ENCODE peak calls at places on chromosomes 6 and 20, in four cellular contexts. S is H1, X is HCT116, F is NT2/D1. P is an unnamed sample.

GRCh38 chr6:52019092-52019491 is 68.3 kb downstream of the PKHD1 start:
- DNase-seq in S (no peak), X (no peak), F (no peak), P (no peak)

GRCh38 chr20:37919389-37920040 is 16.6 kb downstream of the VSTM2L start:
- DNase-seq in S (no peak), X (no peak), F (no peak), P (no peak)

GRCh38 chr20:58177799-58178198 is 50.7 kb downstream of the ANKRD60 start:
- DNase-seq in S (no peak), X (no peak), F (no peak), P (no peak)

GRCh38 chr6:21259660-21260059 is 333.9 kb upstream of the SOX4 start:
- DNase-seq in S (no peak), X (no peak), F (no peak), P (no peak)

GRCh38 chr20:41347523-41348429 is 7.2 kb downstream of the LPIN3 start:
- DNase-seq in S (no peak), X (no peak), F (no peak), P (no peak)

GRCh38 chr6:54481096-54481495 is 172.9 kb downstream of the TINAG start:
- DNase-seq in S (no peak), X (no peak), F (no peak), P (peak; percentile 27)

GRCh38 chr6:91761621-91762020 is 1174.7 kb upstream of the MAP3K7 start:
- DNase-seq in S (no peak), X (no peak), F (no peak), P (no peak)

GRCh38 chr6:75094614-75095321 is 111.1 kb downstream of the COL12A1 start:
- DNase-seq in S (no peak), X (no peak), F (no peak), P (no peak)

GRCh38 chr20:62779417-62779685 is 16.9 kb upstream of the MRGBP start:
- DNase-seq in S (no peak), X (no peak), F (no peak), P (no peak)

GRCh38 chr6:6686748-6687601 is 98.5 kb downstream of the LY86 start:
- DNase-seq in S (peak; percentile 94), X (peak; percentile 93), F (peak; percentile 90), P (peak; percentile 91)

GRCh38 chr6:150078788-150079187 is 9.9 kb upstream of the ULBP3 start:
- DNase-seq in S (no peak), X (no peak), F (no peak), P (no peak)

GRCh38 chr6:117467876-117468275 is 14.6 kb upstream of the DCBLD1 start:
- DNase-seq in S (no peak), X (no peak), F (no peak), P (no peak)

GRCh38 chr6:6843057-6843627 is 254.6 kb downstream of the LY86 start:
- DNase-seq in S (no peak), X (no peak), F (no peak), P (no peak)

GRCh38 chr6:138972226-138972665 is 15.8 kb downstream of the REPS1 start:
- DNase-seq in S (no peak), X (no peak), F (no peak), P (no peak)

GRCh38 chr6:106247733-106248132 is 77.8 kb downstream of the ATG5 start:
- DNase-seq in S (no peak), X (no peak), F (no peak), P (no peak)

GRCh38 chr6:6684365-6684833 is 95.9 kb downstream of the LY86 start:
- DNase-seq in S (no peak), X (no peak), F (no peak), P (no peak)

GRCh38 chr6:124057448-124057847 is 253.8 kb downstream of the NKAIN2 start:
- DNase-seq in S (no peak), X (no peak), F (no peak), P (no peak)

GRCh38 chr20:33282991-33283555 is at the start of gene BPIFB1:
- DNase-seq in S (no peak), X (no peak), F (no peak), P (peak; percentile 46)

GRCh38 chr6:26526928-26527327 is 11.2 kb upstream of the HMGN4 start:
- DNase-seq in S (no peak), X (no peak), F (no peak), P (no peak)

GRCh38 chr6:113969888-113970807 is 800 bp downstream of the HDAC2 start:
- DNase-seq in S (no peak), X (no peak), F (no peak), P (peak; percentile 48)

GRCh38 chr20:25484224-25484846 is 76.9 kb downstream of the GINS1 start:
- DNase-seq in S (no peak), X (no peak), F (no peak), P (no peak)
- TF ChIP-seq ZNF274 in S (no peak), X (no peak), F (no peak), P (no peak)

GRCh38 chr6:164086326-164086887 is 671.9 kb downstream of the QKI start:
- DNase-seq in S (no peak), X (no peak), F (no peak), P (no peak)

GRCh38 chr6:164085086-164085485 is 670.6 kb downstream of the QKI start:
- DNase-seq in S (no peak), X (no peak), F (no peak), P (no peak)

GRCh38 chr6:164087870-164088269 is 673.4 kb downstream of the QKI start:
- DNase-seq in S (no peak), X (no peak), F (no peak), P (no peak)

DNA sequence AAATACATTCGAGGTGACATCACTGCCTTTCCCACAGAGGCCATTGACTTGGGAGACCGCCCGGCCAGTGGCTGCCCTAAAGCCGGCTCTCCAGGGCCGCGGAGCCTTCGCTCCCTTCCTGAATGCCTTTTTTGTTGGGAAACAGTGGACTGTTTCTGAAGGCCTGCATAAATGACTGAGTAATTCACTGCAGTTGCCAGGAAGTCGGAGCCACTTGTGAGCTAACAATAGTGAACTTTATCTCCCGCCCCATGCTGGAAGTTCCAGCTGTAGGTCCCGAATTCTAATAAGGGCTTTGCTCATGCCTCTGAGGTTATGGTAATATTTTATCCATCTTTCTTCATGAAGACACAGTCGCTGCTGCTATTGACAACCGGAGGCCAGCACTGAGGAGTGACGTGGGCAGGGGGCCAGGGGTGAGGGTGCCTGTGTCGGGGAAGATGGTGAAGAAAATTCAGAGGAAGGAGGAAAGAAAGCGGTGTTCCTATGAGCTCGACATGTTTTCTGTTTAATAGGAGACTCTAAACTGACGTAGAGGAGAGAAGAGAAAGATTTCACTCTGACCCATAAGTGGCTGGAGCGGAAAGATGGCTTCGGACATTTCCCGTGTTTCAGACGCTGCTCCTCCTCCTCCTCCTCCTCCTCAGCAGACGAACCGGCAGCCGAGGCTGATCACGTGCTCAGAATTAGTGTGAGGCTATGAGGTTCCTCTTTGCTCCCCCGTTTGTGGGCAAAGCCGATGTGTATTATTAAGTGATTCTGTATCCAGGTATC is 671.2 kb downstream of the QKI start:
- DNase-seq in S (no peak), X (no peak), F (peak; percentile 36), P (no peak)
- TF ChIP-seq ZNF274 in S (no peak), X (no peak), F (no peak), P (no peak)

GRCh38 chr6:157558049-157558448 is 177.1 kb downstream of the ZDHHC14 start:
- DNase-seq in S (no peak), X (no peak), F (no peak), P (no peak)

GRCh38 chr6:157558487-157559200 is 177.7 kb downstream of the ZDHHC14 start:
- DNase-seq in S (no peak), X (no peak), F (no peak), P (no peak)

GRCh38 chr6:157556671-157557430 is 175.9 kb downstream of the ZDHHC14 start:
- DNase-seq in S (no peak), X (no peak), F (no peak), P (no peak)

GRCh38 chr6:157555795-157556645 is 175.0 kb downstream of the ZDHHC14 start:
- DNase-seq in S (no peak), X (no peak), F (no peak), P (no peak)

GRCh38 chr6:157557541-157557940 is 176.6 kb downstream of the ZDHHC14 start:
- DNase-seq in S (no peak), X (no peak), F (no peak), P (no peak)
- TF ChIP-seq ZNF274 in S (no peak), X (no peak), F (no peak), P (no peak)

GRCh38 chr6:165850434-165851019 is 187.5 kb upstream of the PDE10A start:
- DNase-seq in S (no peak), X (peak; percentile 12), F (no peak), P (peak; percentile 27)

GRCh38 chr6:165847407-165848098 is 184.5 kb upstream of the PDE10A start:
- DNase-seq in S (no peak), X (no peak), F (no peak), P (no peak)

GRCh38 chr6:165848099-165848461 is 185.0 kb upstream of the PDE10A start:
- DNase-seq in S (no peak), X (no peak), F (no peak), P (no peak)

GRCh38 chr6:165852676-165853075 is 189.6 kb upstream of the PDE10A start:
- DNase-seq in S (no peak), X (no peak), F (no peak), P (no peak)

GRCh38 chr6:165849539-165850430 is 186.7 kb upstream of the PDE10A start:
- DNase-seq in S (no peak), X (no peak), F (no peak), P (no peak)
- TF ChIP-seq ZNF274 in S (no peak), X (no peak), F (no peak), P (no peak)

GRCh38 chr6:30722280-30723112 is 2.3 kb downstream of the TUBB start:
- DNase-seq in S (no peak), X (peak; percentile 62), F (no peak), P (peak; percentile 82)

GRCh38 chr6:30719356-30719755 is 796 bp upstream of the TUBB start:
- DNase-seq in S (no peak), X (no peak), F (no peak), P (no peak)

GRCh38 chr6:30721198-30722024 is 1.3 kb downstream of the TUBB start:
- DNase-seq in S (no peak), X (peak; percentile 69), F (no peak), P (peak; percentile 80)

GRCh38 chr6:30719791-30720737 is at the start of gene TUBB:
- DNase-seq in S (peak; percentile 95), X (peak; percentile 96), F (peak; percentile 93), P (peak; percentile 99)

GRCh38 chr6:30720738-30721197 is 616 bp downstream of the TUBB start:
- DNase-seq in S (no peak), X (no peak), F (no peak), P (peak; percentile 57)
- TF ChIP-seq ZNF274 in S (no peak), X (no peak), F (no peak), P (no peak)

DNA sequence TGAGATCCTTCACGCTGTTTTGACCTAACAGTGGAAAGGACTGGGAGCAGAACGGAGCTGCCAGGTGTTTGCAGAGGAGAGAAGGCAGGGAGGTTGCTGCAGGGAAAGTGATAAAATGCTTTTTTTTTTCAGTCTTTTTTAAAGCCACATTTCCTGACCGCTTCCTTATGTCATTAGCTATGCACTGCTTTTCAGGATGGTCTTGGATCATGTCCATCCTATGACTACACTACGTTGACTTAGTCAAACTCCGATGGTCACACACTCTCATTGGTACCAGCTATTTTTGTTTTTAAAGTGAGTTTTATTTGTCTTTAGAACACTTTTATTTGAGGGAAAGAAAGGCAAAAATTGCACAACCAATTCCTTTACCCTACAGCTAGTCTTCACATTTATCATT is 89.2 kb upstream of the EXOC2 start:
- DNase-seq in S (no peak), X (no peak), F (no peak), P (no peak)
- TF ChIP-seq ZNF274 in S (no peak), X (no peak), F (no peak), P (no peak)

P was measured in HepG2.